ENCODE peak calls at places on chromosomes 2 and 18, in four cellular contexts. U is neural progenitor cell, C is astrocyte of the cerebellum, N is stomach. O is an unnamed sample.

GRCh38 chr18:11767935-11768334 is 78.9 kb downstream of the GNAL start:
- DNase-seq in U (no peak), C (no peak), N (no peak), O (no peak)

GRCh38 chr2:98118161-98118560 is 31.2 kb downstream of the VWA3B start:
- DNase-seq in U (no peak), C (peak; percentile 76), N (no peak), O (no peak)

GRCh38 chr18:47983946-47984345 is 53.5 kb upstream of the SMAD2 start:
- DNase-seq in C (no peak), U (no peak), N (no peak), O (no peak)

GRCh38 chr2:54983345-54984235 is 66.7 kb downstream of the RTN4 start:
- DNase-seq in C (peak; percentile 13), U (no peak), N (no peak), O (no peak)

GRCh38 chr2:86274265-86274917 is 63.0 kb downstream of the REEP1 start:
- DNase-seq in N (no peak), U (no peak), C (peak; percentile 35), O (no peak)

GRCh38 chr2:36330456-36331395 is 24.9 kb upstream of the CRIM1 start:
- DNase-seq in N (no peak), C (no peak), U (no peak), O (no peak)

GRCh38 chr2:9002637-9003365 is 683 bp downstream of the MBOAT2 start:
- DNase-seq in N (no peak), U (peak; percentile 56), C (no peak), O (no peak)

GRCh38 chr2:177419274-177419673 is 26.7 kb downstream of the AGPS start:
- DNase-seq in N (no peak), U (no peak), C (peak; percentile 33), O (peak; percentile 19)

GRCh38 chr2:100628506-100628905 is 65.7 kb downstream of the PDCL3 start:
- DNase-seq in U (no peak), N (no peak), C (no peak), O (no peak)

GRCh38 chr2:27776097-27776496 is 4.6 kb downstream of the MRPL33 start:
- DNase-seq in N (no peak), C (no peak), U (no peak), O (no peak)

GRCh38 chr2:165015052-165015642 is 59.8 kb upstream of the SLC38A11 start:
- DNase-seq in N (peak; percentile 74), U (peak; percentile 84), C (peak; percentile 41), O (no peak)

GRCh38 chr2:50953021-50953420 is 78.9 kb downstream of the NRXN1 start:
- DNase-seq in N (no peak), C (peak; percentile 88), U (no peak), O (no peak)

GRCh38 chr18:44067201-44067600 is 613.5 kb upstream of the SETBP1 start:
- DNase-seq in C (no peak), N (no peak), U (no peak), O (no peak)

GRCh38 chr2:109347626-109348025 is 218.6 kb downstream of the SH3RF3 start:
- DNase-seq in N (no peak), U (no peak), C (no peak), O (no peak)

DNA sequence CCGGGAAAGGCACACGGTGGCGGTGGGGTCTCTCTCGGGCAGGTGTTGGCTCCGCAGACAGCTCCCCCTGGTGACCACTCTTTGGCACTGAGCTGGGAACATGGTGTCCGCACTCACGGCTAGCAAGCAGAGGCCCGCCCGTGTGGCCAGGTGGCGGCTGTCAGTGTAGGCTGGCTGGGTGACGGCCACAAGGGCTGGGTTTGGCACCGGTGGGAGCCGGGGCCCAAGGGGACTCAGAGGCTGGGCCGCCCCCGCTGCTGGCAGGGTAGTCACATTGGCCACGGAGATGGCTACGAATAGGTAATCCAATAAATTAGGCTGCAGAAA is 1071.7 kb downstream of the RPIA start:
- DNase-seq in C (no peak), U (no peak), N (peak; percentile 25), O (no peak)
- TF ChIP-seq CTCF in C (no peak), U (no peak), N (no peak), O (no peak)

DNA sequence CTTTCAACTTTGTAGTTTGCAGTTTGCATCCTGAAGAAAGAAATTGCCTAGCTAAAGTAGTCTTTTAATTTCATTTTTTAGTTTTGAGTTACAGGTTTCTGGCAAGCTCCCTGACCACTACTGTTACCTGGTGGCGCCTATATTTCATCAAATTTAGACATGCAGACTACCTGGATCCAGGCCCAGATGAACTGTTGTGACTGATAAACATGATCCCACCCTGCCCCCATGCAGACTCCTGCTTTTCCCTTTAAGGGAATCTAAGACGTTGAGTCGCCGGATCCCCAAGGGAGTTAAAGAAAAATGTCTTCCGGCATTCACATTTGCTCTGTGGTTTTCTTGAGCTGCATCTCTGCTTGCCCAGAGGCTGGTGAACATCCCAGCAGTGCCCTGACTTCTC is 22.2 kb downstream of the METAP1D start:
- DNase-seq in C (no peak), U (peak; percentile 32), N (no peak), O (no peak)
- H3K4me3 ChIP-seq in C (no peak overlapping the region), U (no peak overlapping the region), N (no peak overlapping the region), O (no peak overlapping the region)

GRCh38 chr2:17573085-17573805 is 32.7 kb downstream of the VSNL1 start:
- DNase-seq in N (no peak), U (no peak), C (no peak), O (no peak)
- TF ChIP-seq CTCF in N (no peak), U (peak; percentile 39), C (peak; percentile 36), O (no peak)

DNA sequence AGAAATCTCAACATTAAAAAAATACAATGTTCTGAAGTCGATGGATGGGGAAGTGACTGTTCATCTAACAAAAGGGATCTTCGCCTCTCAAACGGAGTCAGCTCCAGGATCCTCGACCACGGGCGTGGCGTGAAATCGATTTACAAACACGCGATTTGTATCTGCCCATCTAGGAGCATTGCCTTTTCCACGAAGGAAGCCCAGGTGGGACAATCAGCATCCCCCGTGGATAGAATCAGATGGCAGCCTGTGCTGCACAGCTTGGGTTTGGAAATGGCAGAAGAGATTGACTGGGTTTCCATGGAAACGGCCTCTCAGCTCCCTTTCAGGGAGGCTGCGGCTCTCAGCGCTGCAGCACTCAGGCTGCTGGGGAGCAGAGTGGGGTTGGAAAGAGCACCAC is 110.8 kb upstream of the PXDN start:
- DNase-seq in U (peak; percentile 94), N (no peak), C (peak; percentile 5), O (no peak)
- H3K4me3 ChIP-seq in U (peak overlapping the region; percentile 64), N (no peak overlapping the region), C (peak overlapping the region; percentile 37), O (no peak overlapping the region)

GRCh38 chr2:75703617-75704016 is 7.1 kb downstream of the GCFC2 start:
- DNase-seq in C (no peak), U (no peak), N (no peak), O (no peak)

GRCh38 chr2:75702593-75702992 is 8.1 kb downstream of the GCFC2 start:
- DNase-seq in C (no peak), U (no peak), N (no peak), O (no peak)

GRCh38 chr2:75698928-75699327 is 11.8 kb downstream of the GCFC2 start:
- DNase-seq in N (no peak), U (no peak), C (no peak), O (no peak)
- TF ChIP-seq CTCF in N (no peak), U (no peak), C (no peak), O (no peak)

GRCh38 chr2:197256021-197256420 is 54.6 kb downstream of the ANKRD44 start:
- DNase-seq in U (no peak), N (no peak), C (no peak), O (no peak)

GRCh38 chr2:197256771-197257170 is 53.8 kb downstream of the ANKRD44 start:
- DNase-seq in U (no peak), C (no peak), N (no peak), O (no peak)

GRCh38 chr2:197258580-197258979 is 52.0 kb downstream of the ANKRD44 start:
- DNase-seq in C (no peak), N (no peak), U (no peak), O (no peak)

GRCh38 chr2:197254776-197255521 is 55.6 kb downstream of the ANKRD44 start:
- DNase-seq in N (no peak), U (no peak), C (no peak), O (no peak)

GRCh38 chr2:197255550-197255949 is 55.0 kb downstream of the ANKRD44 start:
- DNase-seq in N (peak; percentile 59), C (peak; percentile 18), U (peak; percentile 70), O (no peak)
- H3K4me3 ChIP-seq in N (no peak overlapping the region), C (no peak overlapping the region), U (no peak overlapping the region), O (peak overlapping the region; percentile 21)

GRCh38 chr2:33126552-33126951 is 179.8 kb downstream of the LTBP1 start:
- DNase-seq in N (no peak), C (no peak), U (no peak), O (no peak)
- TF ChIP-seq CTCF in N (no peak), C (no peak), U (peak; percentile 22), O (no peak)

DNA sequence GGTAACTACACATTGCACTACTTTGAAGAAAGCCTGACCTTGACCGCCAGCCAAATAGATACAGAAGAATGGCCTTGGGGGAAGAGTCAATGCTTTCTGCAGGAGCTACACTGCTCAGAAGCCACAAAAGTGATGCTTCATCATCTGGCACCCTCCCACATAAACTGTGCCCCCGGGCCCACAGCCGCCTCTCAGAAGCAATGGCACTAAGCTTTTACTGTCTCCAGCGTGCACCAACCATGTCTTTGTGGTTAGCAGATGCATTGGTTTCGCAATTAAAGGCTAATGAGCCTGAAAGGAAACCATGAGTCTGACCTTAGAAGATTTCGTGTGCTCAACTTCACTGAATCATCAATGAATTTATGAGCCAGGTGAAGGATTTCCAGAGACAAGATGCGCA is 209.4 kb upstream of the TRIB2 start:
- DNase-seq in C (peak; percentile 40), U (no peak), N (no peak), O (peak; percentile 77)
- H3K4me3 ChIP-seq in C (no peak overlapping the region), U (no peak overlapping the region), N (no peak overlapping the region), O (no peak overlapping the region)